ENCODE peak calls at places on chromosomes 11 and 22, in nine cellular contexts. P, F, T, V, L, C, G, K and M are unnamed samples.
A peak's percentile ranks its signal among the peaks of the same experiment; 100 is the strongest.

GRCh38 chr11:44029507-44029845 is 18.3 kb upstream of the ACCSL start:
- DNase-seq in P (no peak), F (no peak), T (no peak), V (no peak), L (no peak), C (no peak), G (no peak), K (no peak), M (no peak)

GRCh38 chr22:30497466-30498150 is 7.9 kb downstream of the SEC14L4 start:
- DNase-seq in P (no peak), F (no peak), T (no peak), V (no peak), L (no peak), C (no peak), G (no peak), K (no peak), M (no peak)

GRCh38 chr22:35637254-35637653 is 11.0 kb upstream of the APOL6 start:
- DNase-seq in P (no peak), F (no peak), T (no peak), V (no peak), L (no peak), C (no peak), G (no peak), K (no peak), M (no peak)

GRCh38 chr11:22337571-22338464 is at the start of gene SLC17A6:
- DNase-seq in P (no peak), F (no peak), T (peak; percentile 65), V (no peak), L (no peak), C (no peak), G (peak; percentile 66), K (no peak), M (peak; percentile 44)

GRCh38 chr11:133163463-133164419 is 368.6 kb downstream of the OPCML start:
- DNase-seq in P (no peak), F (no peak), T (no peak), V (peak; percentile 20), L (no peak), C (no peak), G (peak; percentile 56), K (peak; percentile 4), M (peak; percentile 77)

GRCh38 chr22:19412934-19413333 is 18.6 kb downstream of the HIRA start:
- DNase-seq in P (no peak), F (no peak), T (no peak), V (no peak), L (no peak), C (no peak), G (no peak), K (no peak), M (no peak)

GRCh38 chr11:78420796-78421209 is 3.2 kb upstream of the GAB2 start:
- DNase-seq in P (no peak), F (peak; percentile 82), T (peak; percentile 33), V (no peak), L (no peak), C (no peak), G (no peak), K (no peak), M (peak; percentile 90)

GRCh38 chr22:38431266-38432010 is 23.6 kb downstream of the KCNJ4 start:
- DNase-seq in P (no peak), F (no peak), T (no peak), V (no peak), L (no peak), C (no peak), G (no peak), K (no peak), M (no peak)

GRCh38 chr11:128288368-128288767 is 299.0 kb downstream of the ETS1 start:
- DNase-seq in P (no peak), F (no peak), T (no peak), V (no peak), L (no peak), C (no peak), G (no peak), K (no peak), M (no peak)

GRCh38 chr11:113255096-113255495 is 59.3 kb upstream of the TTC12 start:
- DNase-seq in P (no peak), F (no peak), T (peak; percentile 26), V (no peak), L (no peak), C (no peak), G (no peak), K (no peak), M (no peak)

GRCh38 chr11:32885556-32885955 is 7.1 kb upstream of the QSER1 start:
- DNase-seq in P (no peak), F (no peak), T (no peak), V (no peak), L (no peak), C (no peak), G (no peak), K (no peak), M (no peak)

GRCh38 chr22:49276567-49276966 is 551.1 kb downstream of the BRD1 start:
- DNase-seq in P (no peak), F (no peak), T (no peak), V (no peak), L (no peak), C (no peak), G (no peak), K (no peak), M (no peak)

GRCh38 chr11:121426476-121427454 is 25.3 kb upstream of the SORL1 start:
- DNase-seq in P (no peak), F (peak; percentile 69), T (no peak), V (no peak), L (peak; percentile 30), C (peak; percentile 12), G (peak; percentile 82), K (peak; percentile 13), M (peak; percentile 71)

GRCh38 chr11:59802639-59803176 is 7.9 kb downstream of the MRPL16 start:
- DNase-seq in P (no peak), F (peak; percentile 31), T (peak; percentile 73), V (no peak), L (peak; percentile 7), C (peak; percentile 46), G (no peak), K (no peak), M (peak; percentile 50)

GRCh38 chr11:93100211-93100610 is 97.6 kb downstream of the SLC36A4 start:
- DNase-seq in P (no peak), F (no peak), T (no peak), V (no peak), L (no peak), C (no peak), G (no peak), K (no peak), M (no peak)